ENCODE peak calls at places on chromosomes 13 and 19, in seven cellular contexts. Z is A673; R is fibroblast of lung; M is neural progenitor cell; W is naive thymus-derived CD4-positive, alpha-beta T cell; F is HCT116; Y is SJSA1. K is an unnamed sample.

GRCh38 chr13:98797456-98797855 is 45.0 kb upstream of the SLC15A1 start:
- DNase-seq in F (no peak), R (peak; percentile 56), W (no peak), Y (peak; percentile 54), Z (no peak), M (no peak), K (no peak)

GRCh38 chr13:98155475-98156111 is 12.7 kb downstream of the FARP1 start:
- DNase-seq in Z (peak; percentile 75), W (no peak), Y (peak; percentile 51), F (no peak), M (no peak), R (peak; percentile 87), K (no peak)

GRCh38 chr13:30806784-30807183 is 71.4 kb downstream of the ALOX5AP start:
- DNase-seq in Y (no peak), M (no peak), Z (no peak), F (no peak), R (peak; percentile 82), W (no peak), K (peak; percentile 56)

GRCh38 chr19:35266904-35267817 is 1.6 kb upstream of the USF2 start:
- DNase-seq in M (peak; percentile 49), Y (no peak), R (peak; percentile 33), F (no peak), Z (peak; percentile 32), W (no peak), K (no peak)

GRCh38 chr13:113080901-113081521 is 24.6 kb upstream of the F7 start:
- DNase-seq in Z (no peak), W (no peak), R (no peak), F (no peak), M (no peak), Y (no peak), K (no peak)

GRCh38 chr13:29991343-29991742 is 140.9 kb upstream of the UBL3 start:
- DNase-seq in Z (peak; percentile 10), M (no peak), Y (peak; percentile 80), R (peak; percentile 64), W (no peak), F (no peak), K (peak; percentile 92)

GRCh38 chr19:13707901-13708300 is 56.4 kb upstream of the MRI1 start:
- DNase-seq in Z (no peak), M (no peak), R (peak; percentile 19), F (no peak), Y (no peak), W (no peak), K (no peak)

GRCh38 chr13:90883592-90883991 is 463.9 kb upstream of the MIR17HG start:
- DNase-seq in Y (no peak), W (no peak), R (no peak), Z (no peak), F (no peak), M (no peak), K (no peak)

GRCh38 chr13:73138967-73139491 is 80.2 kb downstream of the KLF5 start:
- DNase-seq in R (no peak), M (no peak), F (no peak), Z (no peak), Y (no peak), W (no peak), K (no peak)

GRCh38 chr19:4233282-4233853 is 4.0 kb downstream of the EBI3 start:
- DNase-seq in F (peak; percentile 48), Y (no peak), Z (peak; percentile 68), R (peak; percentile 18), W (peak; percentile 35), M (peak; percentile 52), K (no peak)

GRCh38 chr13:112134150-112135075 is 67.5 kb downstream of the SOX1 start:
- DNase-seq in W (no peak), M (no peak), R (no peak), Z (no peak), Y (peak; percentile 39), F (no peak), K (no peak)

GRCh38 chr19:13401388-13401787 is 104.9 kb downstream of the CACNA1A start:
- DNase-seq in R (peak; percentile 12), F (peak; percentile 48), Z (peak; percentile 45), M (no peak), W (no peak), Y (no peak), K (peak; percentile 42)

GRCh38 chr19:30450101-30450500 is 77.9 kb downstream of the ZNF536 start:
- DNase-seq in Y (no peak), R (peak; percentile 27), F (no peak), W (no peak), Z (peak; percentile 92), M (peak; percentile 71), K (no peak)

GRCh38 chr13:80458546-80458945 is 117.6 kb upstream of the SPRY2 start:
- DNase-seq in R (no peak), Z (peak; percentile 46), Y (no peak), M (no peak), F (no peak), W (no peak), K (no peak)

GRCh38 chr13:46861959-46862358 is 34.9 kb downstream of the HTR2A start:
- DNase-seq in Z (no peak), W (no peak), R (no peak), F (no peak), Y (no peak), M (no peak), K (no peak)

GRCh38 chr13:35764359-35765015 is 288.0 kb upstream of the MAB21L1 start:
- DNase-seq in Y (no peak), F (no peak), R (no peak), M (no peak), Z (no peak), W (no peak), K (no peak)

DNA sequence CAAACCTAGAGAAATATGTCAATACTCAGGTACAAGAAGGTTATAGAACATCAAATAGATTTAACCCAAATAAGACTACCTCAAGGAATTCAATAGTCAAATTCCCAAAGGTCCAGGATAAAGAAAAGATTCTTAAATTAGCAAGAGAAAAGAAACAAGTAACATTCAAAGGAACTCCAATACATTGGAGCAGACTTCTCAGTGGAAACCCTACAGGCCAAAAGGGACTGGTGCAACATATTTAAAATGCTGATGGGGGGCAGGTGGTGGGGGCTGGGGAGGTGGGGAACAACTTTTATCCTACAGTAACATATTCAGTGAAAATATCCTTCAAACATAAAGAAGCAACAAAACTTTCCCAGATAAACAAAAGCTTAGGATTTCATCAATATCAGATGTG is 23.1 kb downstream of the ITGBL1 start:
- DNase-seq in Y (no peak), W (no peak), R (no peak), Z (no peak), F (no peak), M (no peak), K (no peak)
- H3K4me1 ChIP-seq in Y (peaks cover 19% of the 10 kb centered on the region), W (no peaks in the 10 kb centered on the region), R (peaks cover 16% of the 10 kb centered on the region), Z (no peaks in the 10 kb centered on the region), F (no peaks in the 10 kb centered on the region), M (peaks cover 7% of the 10 kb centered on the region), K (no peaks in the 10 kb centered on the region)

DNA sequence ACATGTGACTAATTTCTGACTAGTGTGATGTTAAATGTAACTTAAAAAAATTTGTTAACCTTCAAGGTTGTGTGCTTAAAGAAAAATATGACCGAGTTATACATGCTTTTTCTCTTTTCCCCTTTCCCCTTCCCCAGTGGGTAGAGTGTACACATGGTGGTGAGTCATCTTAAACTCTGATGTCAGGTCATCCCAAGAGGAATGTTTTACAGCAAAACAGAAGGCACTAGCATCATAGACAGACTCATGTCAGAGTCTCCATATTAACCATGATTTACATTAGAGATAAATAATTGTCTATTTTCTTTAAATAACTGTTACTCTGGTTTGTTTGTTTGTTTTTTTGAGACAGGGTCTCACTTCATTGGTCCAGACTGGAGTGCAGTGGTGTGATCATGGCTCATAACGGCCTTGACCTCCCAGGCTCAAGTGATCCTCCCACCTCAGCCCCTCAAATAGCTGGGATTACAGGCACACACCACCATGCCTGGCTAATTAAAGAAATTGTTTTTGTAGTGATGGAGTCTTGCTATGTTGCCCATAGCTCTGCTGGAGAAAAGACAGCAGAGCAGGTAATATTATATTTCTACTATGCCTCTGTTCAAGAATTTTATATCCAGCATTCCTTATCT is 160.4 kb upstream of the PCDH9 start:
- DNase-seq in W (no peak), F (no peak), Z (no peak), Y (no peak), M (no peak), R (peak; percentile 77), K (no peak)
- H3K27ac ChIP-seq in W (no peak overlapping the region), F (no peak overlapping the region), Z (no peak overlapping the region), Y (no peak overlapping the region), M (no peak overlapping the region), R (no peak overlapping the region), K (no peak overlapping the region)

DNA sequence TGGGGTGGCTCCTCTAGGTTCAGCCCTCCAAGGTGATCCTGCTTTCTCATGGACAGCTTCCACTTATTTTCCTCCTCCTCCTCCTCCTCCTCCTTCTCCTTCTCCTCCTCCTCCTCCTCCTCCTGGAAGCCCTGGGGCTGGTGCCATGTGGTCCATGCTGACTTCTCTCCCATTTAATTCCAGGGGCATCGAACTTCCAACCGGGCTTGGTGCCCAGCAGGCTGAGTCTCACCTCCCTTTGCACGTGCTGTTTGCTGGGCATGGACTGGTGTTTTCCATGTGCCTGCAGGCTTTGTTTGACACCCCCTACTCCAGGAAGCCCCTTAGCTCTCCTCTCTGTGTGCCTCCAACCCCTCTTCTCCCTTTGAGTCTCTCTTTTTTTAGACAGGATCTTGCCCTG is 3.7 kb downstream of the MAST3 start:
- DNase-seq in M (no peak), R (no peak), Y (no peak), F (no peak), W (no peak), Z (no peak), K (no peak)
- H3K4me1 ChIP-seq in M (peaks cover 13% of the 10 kb centered on the region), R (peaks cover 9% of the 10 kb centered on the region), Y (peaks cover 24% of the 10 kb centered on the region), F (peaks cover 28% of the 10 kb centered on the region), W (peaks cover 13% of the 10 kb centered on the region), Z (peaks cover 20% of the 10 kb centered on the region), K (no peaks in the 10 kb centered on the region)

GRCh38 chr19:18711893-18712292 is 28.4 kb downstream of the CRTC1 start:
- DNase-seq in F (no peak), W (no peak), M (no peak), Y (no peak), R (no peak), Z (no peak), K (no peak)

GRCh38 chr19:18710986-18711751 is 27.7 kb downstream of the CRTC1 start:
- DNase-seq in F (no peak), Z (no peak), M (no peak), Y (no peak), W (no peak), R (peak; percentile 87), K (no peak)

GRCh38 chr19:18710186-18710585 is 26.7 kb downstream of the CRTC1 start:
- DNase-seq in R (no peak), Z (no peak), W (no peak), Y (no peak), M (no peak), F (no peak), K (no peak)

GRCh38 chr19:18709546-18709945 is 26.1 kb downstream of the CRTC1 start:
- DNase-seq in Y (no peak), Z (no peak), F (no peak), W (no peak), M (no peak), R (no peak), K (no peak)

DNA sequence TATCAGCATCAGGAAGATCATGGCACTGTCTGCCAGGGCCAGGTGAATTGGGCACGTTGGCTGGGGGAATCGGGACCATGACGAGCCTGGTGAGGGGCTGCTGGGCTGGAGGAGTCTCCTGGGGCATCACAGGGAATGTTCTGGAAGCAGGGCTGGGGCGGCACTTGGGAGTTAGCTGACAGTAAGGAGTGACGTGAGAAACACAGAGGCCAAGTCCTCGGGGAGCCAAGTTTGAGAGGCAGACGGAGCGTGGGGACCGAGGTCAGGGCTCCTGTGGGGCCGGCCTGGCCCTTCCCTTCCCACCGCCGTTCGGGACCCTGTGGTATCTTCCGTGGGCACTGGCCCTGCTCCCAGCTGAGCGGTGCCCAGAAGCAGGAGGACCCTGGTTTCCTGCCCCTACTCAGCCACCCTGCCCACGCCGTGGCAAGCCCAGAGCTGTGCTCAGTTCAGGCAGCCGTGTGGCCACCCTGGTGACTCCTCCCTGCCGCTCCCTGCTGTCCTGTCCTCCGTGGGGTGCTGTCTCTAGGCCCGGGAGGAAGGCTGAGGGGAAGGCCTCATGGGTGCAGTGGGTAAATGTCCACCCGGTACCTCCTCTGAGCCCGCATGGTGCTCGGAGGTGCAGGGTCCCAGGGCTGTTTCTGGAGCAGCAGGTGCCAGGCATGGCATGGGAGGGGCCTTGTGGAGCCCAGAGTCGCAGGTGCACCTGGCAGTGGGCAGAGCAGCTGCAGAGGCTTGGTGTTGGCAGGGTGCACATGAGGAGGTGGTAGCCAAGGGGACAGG is 25.2 kb downstream of the CRTC1 start:
- DNase-seq in W (no peak), Z (no peak), Y (no peak), R (no peak), M (no peak), F (no peak), K (no peak)
- H3K27ac ChIP-seq in W (no peak overlapping the region), Z (no peak overlapping the region), Y (no peak overlapping the region), R (no peak overlapping the region), M (no peak overlapping the region), F (no peak overlapping the region), K (no peak overlapping the region)

K was measured in foreskin keratinocyte.